ENCODE peak calls at places on chromosome 21, in seven cellular contexts. E, I, D, H, B, C and S are unnamed samples.

GRCh38 chr21:21163904-21164303 is 165.7 kb downstream of the NCAM2 start:
- DNase-seq in E (peak), I (peak), D (peak), H (peak), B (peak), C (peak), S (no peak)

GRCh38 chr21:41235214-41235613 is 67.3 kb downstream of the BACE2 start:
- DNase-seq in E (no peak), I (no peak), D (no peak), H (no peak), B (no peak), C (no peak), S (no peak)

GRCh38 chr21:32916522-32917099 is 109.1 kb upstream of the OLIG2 start:
- DNase-seq in E (no peak), I (no peak), D (peak), H (no peak), B (no peak), C (no peak), S (no peak)

GRCh38 chr21:42056996-42057689 is 14.0 kb upstream of the UMODL1 start:
- DNase-seq in E (no peak), I (peak), D (no peak), H (peak), B (no peak), C (no peak), S (no peak)

GRCh38 chr21:44059710-44060109 is 47.5 kb upstream of the PWP2 start:
- DNase-seq in E (no peak), I (no peak), D (no peak), H (no peak), B (no peak), C (no peak), S (no peak)

GRCh38 chr21:32134441-32135159 is 144.2 kb downstream of the MIS18A start:
- DNase-seq in E (peak), I (no peak), D (no peak), H (no peak), B (no peak), C (no peak), S (peak)

GRCh38 chr21:19468981-19469715 is 1065.6 kb upstream of the TMPRSS15 start:
- DNase-seq in E (no peak), I (peak), D (no peak), H (no peak), B (no peak), C (no peak), S (no peak)

GRCh38 chr21:43210454-43211084 is 41.8 kb downstream of the CRYAA start:
- DNase-seq in E (no peak), I (no peak), D (no peak), H (no peak), B (no peak), C (no peak), S (no peak)

GRCh38 chr21:33572350-33572749 is 16.1 kb downstream of the DONSON start:
- DNase-seq in E (no peak), I (peak), D (no peak), H (no peak), B (no peak), C (no peak), S (no peak)

GRCh38 chr21:37642493-37642892 is 273.8 kb downstream of the KCNJ6 start:
- DNase-seq in E (no peak), I (no peak), D (peak), H (no peak), B (no peak), C (no peak), S (peak)

GRCh38 chr21:37370152-37371040 is 3.8 kb downstream of the DYRK1A start:
- DNase-seq in E (no peak), I (peak), D (no peak), H (peak), B (no peak), C (no peak), S (no peak)

GRCh38 chr21:34967509-34968289 is 81.4 kb downstream of the RUNX1 start:
- DNase-seq in E (no peak), I (peak), D (peak), H (peak), B (no peak), C (peak), S (no peak)
- H3K23ac ChIP-seq in E (no peak), I (no peak), D (no peak), H (peak), B (peak), C (no peak), S (no peak)

GRCh38 chr21:35460441-35460840 is 411.3 kb upstream of the RUNX1 start:
- DNase-seq in E (no peak), I (no peak), D (no peak), H (no peak), B (no peak), C (no peak), S (no peak)

GRCh38 chr21:35461700-35462099 is 412.6 kb upstream of the RUNX1 start:
- DNase-seq in E (no peak), I (no peak), D (no peak), H (no peak), B (no peak), C (no peak), S (no peak)

GRCh38 chr21:35458406-35458805 is 409.3 kb upstream of the RUNX1 start:
- DNase-seq in E (no peak), I (no peak), D (no peak), H (no peak), B (no peak), C (no peak), S (no peak)

GRCh38 chr21:35457097-35457496 is 408.0 kb upstream of the RUNX1 start:
- DNase-seq in E (no peak), I (no peak), D (no peak), H (no peak), B (no peak), C (no peak), S (no peak)
- H3K23ac ChIP-seq in E (no peak), I (no peak), D (no peak), H (no peak), B (no peak), C (no peak), S (no peak)

GRCh38 chr21:26679299-26679698 is 106.2 kb upstream of the CYYR1 start:
- DNase-seq in E (no peak), I (no peak), D (no peak), H (peak), B (no peak), C (no peak), S (no peak)
- H3K23ac ChIP-seq in E (no peak), I (no peak), D (no peak), H (no peak), B (no peak), C (no peak), S (no peak)

DNA sequence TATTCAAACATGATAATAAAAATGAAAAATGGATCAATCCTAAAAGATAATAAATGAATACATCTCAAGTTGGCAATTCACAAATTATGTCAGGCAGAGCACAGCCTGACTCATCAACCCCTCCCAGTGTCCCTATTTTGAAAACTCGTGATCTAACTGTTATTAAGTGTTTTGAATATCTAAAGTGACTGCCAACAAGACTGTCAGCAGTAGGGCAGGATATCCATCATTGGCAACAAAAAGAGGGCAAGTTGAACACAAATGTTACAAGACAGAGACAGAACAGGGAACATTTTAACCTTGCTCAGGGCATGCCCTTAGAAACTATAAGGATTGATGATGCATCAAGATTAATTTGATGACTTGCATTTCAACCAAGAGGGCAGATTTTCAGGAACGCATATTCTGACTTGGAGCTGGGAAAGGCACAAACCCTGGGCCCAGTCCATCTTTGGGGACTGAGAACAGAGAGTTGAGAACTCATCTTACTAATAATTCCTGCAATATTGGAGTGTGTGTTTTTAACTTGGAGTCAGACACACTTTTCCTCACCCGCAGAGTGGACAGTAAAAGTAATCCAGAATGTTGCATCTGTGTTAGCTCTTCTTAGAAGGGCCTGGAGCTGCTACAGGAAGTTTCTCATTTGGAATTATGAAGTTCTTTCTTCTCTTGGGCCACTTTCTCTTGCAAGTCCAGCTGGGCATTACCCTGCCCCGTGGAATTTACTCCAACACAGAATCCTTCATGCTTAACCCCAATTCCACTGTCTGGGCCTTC is 317.2 kb downstream of the LTN1 start:
- DNase-seq in E (no peak), I (peak), D (no peak), H (no peak), B (no peak), C (no peak), S (no peak)
- H3K23ac ChIP-seq in E (no peak), I (no peak), D (no peak), H (no peak), B (no peak), C (no peak), S (no peak)

DNA sequence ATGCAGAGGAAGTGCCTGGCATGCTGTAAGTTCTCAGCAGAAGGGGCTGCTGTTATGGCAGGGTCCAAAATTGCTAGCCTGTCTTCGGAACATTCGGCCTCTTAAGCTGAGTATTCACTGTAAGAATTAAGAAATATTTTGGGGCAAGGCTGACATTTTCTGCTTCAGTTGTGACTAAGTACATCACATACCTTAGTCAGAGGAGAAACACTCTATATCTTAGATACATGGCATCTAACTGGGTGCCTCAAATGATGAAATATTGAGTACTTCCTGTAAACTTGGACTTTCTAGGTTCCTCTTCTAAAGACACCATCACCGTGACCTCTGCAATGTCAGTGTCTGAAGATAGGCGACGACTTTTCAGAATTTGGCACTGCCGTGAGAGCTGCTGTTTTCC is 65.6 kb downstream of the PCBP3 start:
- DNase-seq in E (no peak), I (no peak), D (no peak), H (peak), B (no peak), C (no peak), S (no peak)
- H3K23ac ChIP-seq in E (no peak), I (no peak), D (no peak), H (no peak), B (no peak), C (no peak), S (no peak)

GRCh38 chr21:45568383-45568782 is 26.1 kb upstream of the SLC19A1 start:
- DNase-seq in E (no peak), I (no peak), D (no peak), H (no peak), B (no peak), C (no peak), S (no peak)
- H3K23ac ChIP-seq in E (no peak), I (no peak), D (no peak), H (no peak), B (no peak), C (no peak), S (no peak)